ENCODE peak calls at places on chromosome 11, in four cellular contexts. O is A549, C is HepG2, V is K562. Z is an unnamed sample.

GRCh38 chr11:88293931-88294330 is 43.6 kb downstream of the CTSC start:
- DNase-seq in O (no peak), C (no peak), V (no peak), Z (no peak)

GRCh38 chr11:29272019-29272654 is 744.7 kb downstream of the KCNA4 start:
- DNase-seq in O (peak), C (no peak), V (no peak), Z (no peak)

GRCh38 chr11:71462726-71463125 is 9.7 kb downstream of the NADSYN1 start:
- DNase-seq in V (no peak), O (no peak), C (no peak), Z (no peak)

GRCh38 chr11:28836285-28837081 is 728.3 kb downstream of the METTL15 start:
- DNase-seq in V (no peak), C (peak), O (peak), Z (no peak)

GRCh38 chr11:19696073-19696472 is 16.6 kb upstream of the NAV2 start:
- DNase-seq in V (no peak), O (no peak), C (no peak), Z (no peak)

GRCh38 chr11:86440305-86440716 is 65.6 kb downstream of the CCDC81 start:
- DNase-seq in C (no peak), O (no peak), V (no peak), Z (no peak)

GRCh38 chr11:65310215-65310614 is 4.5 kb upstream of the CDC42EP2 start:
- DNase-seq in V (no peak), O (no peak), C (no peak), Z (no peak)

GRCh38 chr11:21472256-21472655 is 720.6 kb upstream of the ANO5 start:
- DNase-seq in V (no peak), C (no peak), O (peak), Z (no peak)

GRCh38 chr11:134592391-134592990 is 180.4 kb upstream of the B3GAT1 start:
- DNase-seq in O (peak), V (peak), C (peak), Z (peak)

GRCh38 chr11:17649696-17650600 is 69.4 kb upstream of the MYOD1 start:
- DNase-seq in C (peak), V (no peak), O (no peak), Z (no peak)

GRCh38 chr11:35223429-35223828 is 84.5 kb downstream of the CD44 start:
- DNase-seq in V (no peak), C (no peak), O (no peak), Z (no peak)

GRCh38 chr11:19447150-19447566 is 206.4 kb upstream of the E2F8 start:
- DNase-seq in C (no peak), V (no peak), O (no peak), Z (no peak)

GRCh38 chr11:19453893-19454292 is 213.1 kb upstream of the E2F8 start:
- DNase-seq in C (no peak), V (no peak), O (peak), Z (no peak)

GRCh38 chr11:66264893-66265292 is 3.5 kb upstream of the RAB1B start:
- DNase-seq in O (peak), C (no peak), V (peak), Z (peak)

GRCh38 chr11:6625832-6626420 is 6.7 kb upstream of the TPP1 start:
- DNase-seq in V (no peak), O (no peak), C (no peak), Z (no peak)

GRCh38 chr11:110410638-110411037 is 19.1 kb upstream of the FDX1 start:
- DNase-seq in O (no peak), V (no peak), C (no peak), Z (no peak)
- TF ChIP-seq HMGXB4 in O (no peak), V (no peak), C (no peak), Z (no peak)

GRCh38 chr11:74672332-74672955 is 58.8 kb downstream of the CHRDL2 start:
- DNase-seq in V (no peak), O (peak), C (no peak), Z (no peak)
- TF ChIP-seq HMGXB4 in V (no peak), O (no peak), C (no peak), Z (no peak)

GRCh38 chr11:46331653-46331984 is 15.6 kb upstream of the DGKZ start:
- DNase-seq in C (no peak), O (no peak), V (no peak), Z (no peak)
- TF ChIP-seq HMGXB4 in C (no peak), O (no peak), V (no peak), Z (no peak)

GRCh38 chr11:84780689-84781293 is 846.4 kb downstream of the DLG2 start:
- DNase-seq in V (no peak), O (peak), C (peak), Z (no peak)
- TF ChIP-seq HMGXB4 in V (no peak), O (no peak), C (no peak), Z (no peak)

GRCh38 chr11:57499983-57500461 is 15.5 kb downstream of the SLC43A1 start:
- DNase-seq in V (no peak), O (no peak), C (no peak), Z (no peak)

GRCh38 chr11:57498540-57498939 is 17.0 kb downstream of the SLC43A1 start:
- DNase-seq in V (no peak), O (no peak), C (no peak), Z (no peak)

GRCh38 chr11:57496109-57496820 is 19.2 kb downstream of the SLC43A1 start:
- DNase-seq in V (no peak), O (no peak), C (no peak), Z (no peak)

GRCh38 chr11:57499413-57499982 is 16.0 kb downstream of the SLC43A1 start:
- DNase-seq in O (peak), C (peak), V (peak), Z (peak)

DNA sequence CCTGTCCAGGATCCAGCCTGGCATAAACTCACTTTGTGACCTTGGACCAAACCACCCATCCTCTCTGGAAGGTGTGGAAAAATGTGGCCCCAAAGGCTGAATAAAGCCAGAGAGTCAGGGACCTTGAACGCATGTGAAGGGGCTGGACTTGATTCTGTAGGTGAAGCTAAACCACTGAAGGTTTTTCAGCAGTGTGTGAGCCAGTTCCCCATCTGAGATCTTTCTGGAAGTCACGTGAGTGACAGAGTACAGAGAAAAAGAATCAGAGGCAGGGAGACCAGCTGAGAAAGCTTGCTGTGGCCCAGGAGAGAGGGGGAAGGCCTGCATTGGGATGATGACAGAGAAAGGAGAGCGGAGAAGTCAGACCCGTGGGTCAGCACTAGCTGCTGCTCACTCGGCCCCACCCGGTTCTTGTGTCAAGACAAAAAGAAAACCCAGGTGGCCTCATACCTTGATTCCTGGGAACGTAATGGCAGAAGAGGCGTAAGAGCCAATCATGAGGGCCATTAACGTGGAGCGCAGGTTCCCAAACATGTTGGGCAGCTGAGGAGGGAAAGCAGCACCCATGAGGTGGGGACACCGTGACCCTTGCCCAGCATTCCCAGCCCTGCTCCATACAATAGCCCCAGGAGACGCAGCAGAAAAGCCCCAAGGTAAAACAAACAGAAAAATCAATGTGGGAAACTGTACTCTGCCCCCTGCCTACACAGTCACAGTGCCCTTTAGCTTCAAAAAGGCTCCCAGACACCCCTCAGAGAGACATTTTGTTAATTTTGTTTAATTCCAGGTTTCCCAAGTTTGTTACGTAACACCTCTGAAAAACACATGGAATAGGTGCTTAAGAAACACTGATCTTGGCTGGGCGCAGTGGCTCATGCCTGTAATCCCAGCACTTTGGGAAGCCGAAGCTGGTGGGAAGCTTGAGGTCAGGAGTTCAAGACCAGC is 17.9 kb downstream of the SLC43A1 start:
- DNase-seq in V (no peak), O (no peak), C (peak), Z (no peak)
- TF ChIP-seq HMGXB4 in V (no peak), O (no peak), C (peak), Z (no peak)

GRCh38 chr11:12840871-12841516 is 166.8 kb downstream of the TEAD1 start:
- DNase-seq in V (no peak), O (no peak), C (no peak), Z (no peak)
- TF ChIP-seq HMGXB4 in V (no peak), O (no peak), C (no peak), Z (no peak)

GRCh38 chr11:70099578-70100282 is 21.6 kb downstream of the ANO1 start:
- DNase-seq in V (no peak), C (no peak), O (no peak), Z (no peak)
- TF ChIP-seq HMGXB4 in V (no peak), C (no peak), O (no peak), Z (no peak)

DNA sequence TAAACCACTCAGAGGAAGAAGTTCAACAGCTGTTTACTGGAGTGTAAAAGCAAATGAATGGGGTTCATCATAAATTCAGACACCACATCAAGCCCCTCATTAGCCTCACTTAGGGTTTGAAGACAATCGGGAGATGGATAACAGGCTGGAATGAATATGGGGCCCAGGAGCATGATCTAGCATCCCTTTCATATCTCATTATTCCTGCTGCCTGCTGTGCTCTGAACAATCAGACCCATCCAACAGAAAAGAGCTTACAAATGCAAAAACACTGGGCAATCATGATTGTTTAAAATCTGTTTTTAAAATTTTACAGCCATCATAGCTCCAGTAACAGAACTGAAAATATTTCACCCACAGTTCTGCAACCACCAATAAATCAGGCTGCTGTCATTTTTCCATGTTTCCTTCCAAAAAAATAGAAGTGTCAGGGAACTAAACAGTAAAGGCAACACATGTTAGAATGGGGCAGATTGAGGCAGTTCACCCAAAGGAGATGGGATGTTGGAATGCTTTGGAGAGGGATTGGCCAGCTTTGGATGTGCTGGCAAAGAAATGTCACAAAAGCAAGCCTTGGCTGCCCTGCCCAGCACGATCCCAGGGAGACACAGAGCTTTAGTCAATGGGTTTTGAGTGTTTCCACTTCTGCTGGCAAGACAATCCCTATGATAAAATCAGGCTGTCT is 47.8 kb upstream of the BMAL1 start:
- DNase-seq in C (no peak), O (no peak), V (no peak), Z (no peak)
- TF ChIP-seq HMGXB4 in C (no peak), O (no peak), V (no peak), Z (no peak)

GRCh38 chr11:13118194-13118593 is 109.1 kb downstream of the RASSF10 start:
- DNase-seq in O (peak), C (peak), V (no peak), Z (no peak)

GRCh38 chr11:13119361-13119760 is 110.2 kb downstream of the RASSF10 start:
- DNase-seq in O (no peak), C (no peak), V (no peak), Z (no peak)

GRCh38 chr11:13118691-13119090 is 109.6 kb downstream of the RASSF10 start:
- DNase-seq in V (no peak), C (no peak), O (no peak), Z (no peak)

GRCh38 chr11:13120691-13121090 is 111.6 kb downstream of the RASSF10 start:
- DNase-seq in C (no peak), V (no peak), O (no peak), Z (no peak)

GRCh38 chr11:13119928-13120520 is 110.9 kb downstream of the RASSF10 start:
- DNase-seq in O (no peak), V (no peak), C (no peak), Z (no peak)
- TF ChIP-seq HMGXB4 in O (no peak), V (no peak), C (no peak), Z (no peak)

DNA sequence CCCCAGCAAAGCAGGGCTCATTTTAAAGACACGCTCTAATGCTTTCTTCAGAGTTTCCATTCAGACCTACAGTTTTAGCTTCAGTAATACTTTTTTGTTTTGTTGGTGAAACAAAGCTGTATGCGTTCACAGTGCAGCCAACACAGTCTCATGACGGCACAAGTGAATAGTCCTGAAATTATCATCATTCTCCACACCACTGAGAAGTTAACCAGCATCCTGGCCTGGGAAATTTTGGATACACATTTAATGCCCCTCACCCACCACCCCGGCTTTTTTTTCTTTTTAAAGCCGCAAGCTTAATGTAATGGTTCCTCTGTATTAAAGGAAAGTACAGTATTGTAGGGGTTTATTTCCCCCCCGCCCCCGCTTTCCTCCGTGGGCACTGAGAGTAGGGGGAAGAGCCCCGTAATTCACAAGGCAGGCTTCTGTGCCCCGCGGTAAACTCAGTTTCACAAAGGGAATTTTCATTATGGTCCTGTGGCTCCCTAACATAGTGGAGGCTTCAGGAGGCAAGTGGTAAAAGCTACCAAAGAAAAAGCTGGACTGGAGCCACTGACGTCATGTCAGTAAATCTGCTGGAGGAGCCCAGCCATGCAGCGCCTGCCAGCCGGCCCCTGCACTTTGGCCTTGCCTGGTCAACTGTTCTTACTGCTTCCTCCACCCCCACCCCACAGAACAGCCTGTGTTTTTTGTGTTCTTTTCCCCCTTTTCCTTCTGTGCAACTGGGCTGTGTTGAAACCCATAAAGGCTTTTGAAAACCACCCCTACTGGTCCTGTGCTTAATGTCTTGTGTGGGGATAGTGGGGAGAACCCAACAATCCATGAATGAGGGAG is 18.2 kb downstream of the TEAD1 start:
- DNase-seq in V (peak), O (peak), C (peak), Z (no peak)
- TF ChIP-seq HMGXB4 in V (no peak), O (no peak), C (no peak), Z (no peak)

Z was measured in WTC11.